ENCODE peak calls at places on chromosomes 2 and 18, in six cellular contexts. B, S, T, H, U and G are unnamed samples.

GRCh38 chr18:63604791-63605567 is 17.8 kb downstream of the SERPINB13 start:
- DNase-seq in B (no peak), S (no peak), T (no peak), H (no peak), U (no peak), G (no peak)

GRCh38 chr2:101112772-101113157 is 38.4 kb downstream of the TBC1D8 start:
- DNase-seq in B (no peak), S (no peak), T (no peak), H (no peak), U (peak; percentile 48), G (peak; percentile 90)

GRCh38 chr2:197198890-197199289 is 111.7 kb downstream of the ANKRD44 start:
- DNase-seq in B (peak; percentile 97), S (peak; percentile 45), T (peak; percentile 92), H (peak; percentile 98), U (peak; percentile 98), G (peak; percentile 99)

GRCh38 chr2:135948642-135949355 is 36.6 kb downstream of the DARS1 start:
- DNase-seq in B (no peak), S (no peak), T (no peak), H (no peak), U (peak; percentile 29), G (no peak)

GRCh38 chr2:241822264-241822623 is 13.3 kb downstream of the NEU4 start:
- DNase-seq in B (no peak), S (no peak), T (peak; percentile 67), H (no peak), U (no peak), G (no peak)

GRCh38 chr18:2893676-2894075 is 46.9 kb downstream of the EMILIN2 start:
- DNase-seq in B (no peak), S (no peak), T (no peak), H (no peak), U (no peak), G (no peak)

GRCh38 chr2:212540356-212540755 is 1.8 kb upstream of the ERBB4 start:
- DNase-seq in B (no peak), S (no peak), T (no peak), H (no peak), U (no peak), G (no peak)

GRCh38 chr2:189124175-189124574 is 55.4 kb downstream of the COL5A2 start:
- DNase-seq in B (no peak), S (no peak), T (no peak), H (no peak), U (no peak), G (no peak)

GRCh38 chr2:43152186-43152585 is 74.2 kb downstream of the ZFP36L2 start:
- DNase-seq in B (no peak), S (no peak), T (no peak), H (no peak), U (no peak), G (no peak)

GRCh38 chr2:164620873-164621760 is at the start of gene GRB14:
- DNase-seq in B (no peak), S (no peak), T (peak; percentile 85), H (no peak), U (no peak), G (no peak)

GRCh38 chr2:10269291-10269690 is 33.4 kb upstream of the HPCAL1 start:
- DNase-seq in B (no peak), S (no peak), T (peak; percentile 60), H (no peak), U (no peak), G (no peak)

GRCh38 chr2:8036366-8036765 is 645.5 kb upstream of the ID2 start:
- DNase-seq in B (no peak), S (no peak), T (no peak), H (no peak), U (peak; percentile 49), G (no peak)

GRCh38 chr2:109535217-109535946 is 78.4 kb downstream of the SEPTIN10 start:
- DNase-seq in B (no peak), S (no peak), T (no peak), H (no peak), U (no peak), G (no peak)

GRCh38 chr2:7954223-7954622 is 727.6 kb upstream of the ID2 start:
- DNase-seq in B (no peak), S (no peak), T (no peak), H (no peak), U (no peak), G (no peak)

GRCh38 chr18:28091197-28091596 is 85.7 kb downstream of the CDH2 start:
- DNase-seq in B (no peak), S (no peak), T (no peak), H (no peak), U (no peak), G (no peak)

GRCh38 chr2:47118581-47118980 is 36.5 kb downstream of the STPG4 start:
- DNase-seq in B (no peak), S (no peak), T (no peak), H (no peak), U (no peak), G (no peak)

GRCh38 chr18:76385681-76385975 is 109.4 kb downstream of the ZNF516 start:
- DNase-seq in B (no peak), S (no peak), T (peak; percentile 62), H (no peak), U (no peak), G (no peak)

GRCh38 chr2:159907914-159908313 is 109.9 kb upstream of the CD302 start:
- DNase-seq in B (no peak), S (no peak), T (no peak), H (no peak), U (no peak), G (no peak)

GRCh38 chr2:235827585-235827992 is 333.7 kb downstream of the AGAP1 start:
- DNase-seq in B (no peak), S (no peak), T (no peak), H (no peak), U (no peak), G (no peak)

GRCh38 chr2:230953843-230954242 is 28.8 kb upstream of the GPR55 start:
- DNase-seq in B (no peak), S (no peak), T (no peak), H (no peak), U (peak; percentile 89), G (no peak)